ENCODE peak calls at places on chromosomes 4 and X, in four cellular contexts. One of them, this sample, is unnamed.

GRCh38 chrX:41031256-41031967 is 53.8 kb upstream of the USP9X start:
- DNase-seq in astrocyte: no peak
- DNase-seq in right cardiac atrium: no peak
- DNase-seq in Jurkat, Clone E6-1: no peak
- DNase-seq in this sample: no peak

GRCh38 chr4:78424456-78424855 is 127.1 kb upstream of the ANXA3 start:
- DNase-seq in right cardiac atrium: no peak
- DNase-seq in Jurkat, Clone E6-1: no peak
- DNase-seq in astrocyte: no peak
- DNase-seq in this sample: no peak

GRCh38 chrX:49172280-49172780 is 632 bp downstream of the PLP2 start:
- DNase-seq in astrocyte: peak
- DNase-seq in right cardiac atrium: peak
- DNase-seq in Jurkat, Clone E6-1: peak
- DNase-seq in this sample: peak

GRCh38 chr4:138558886-138559285 is 316.7 kb upstream of the SLC7A11 start:
- DNase-seq in astrocyte: no peak
- DNase-seq in right cardiac atrium: no peak
- DNase-seq in Jurkat, Clone E6-1: no peak
- DNase-seq in this sample: no peak

GRCh38 chr4:39319678-39320077 is 46.5 kb downstream of the RFC1 start:
- DNase-seq in right cardiac atrium: no peak
- DNase-seq in Jurkat, Clone E6-1: no peak
- DNase-seq in astrocyte: peak
- DNase-seq in this sample: no peak

GRCh38 chrX:150161092-150161672 is 201.9 kb upstream of the MAMLD1 start:
- DNase-seq in astrocyte: no peak
- DNase-seq in right cardiac atrium: no peak
- DNase-seq in Jurkat, Clone E6-1: no peak
- DNase-seq in this sample: no peak

GRCh38 chr4:22574880-22575279 is 59.0 kb upstream of the ADGRA3 start:
- DNase-seq in Jurkat, Clone E6-1: no peak
- DNase-seq in right cardiac atrium: no peak
- DNase-seq in astrocyte: no peak
- DNase-seq in this sample: no peak

GRCh38 chrX:8138252-8138651 is 32.8 kb downstream of the VCX2 start:
- DNase-seq in Jurkat, Clone E6-1: no peak
- DNase-seq in astrocyte: no peak
- DNase-seq in right cardiac atrium: no peak
- DNase-seq in this sample: no peak

This sample was measured in ovary.